ENCODE peak calls at places on chromosomes 2 and 18, in eight cellular contexts. One of them, this sample, is unnamed.

GRCh38 chr2:95353055-95353575 is 49.4 kb upstream of the FAHD2A start:
- DNase-seq in fibroblast of mammary gland: no peak
- DNase-seq in right lobe of liver: peak
- DNase-seq in MM.1S: no peak
- DNase-seq in WTC11: no peak
- DNase-seq in left ventricle myocardium inferior: no peak
- DNase-seq in cardiac muscle cell: no peak
- DNase-seq in upper lobe of right lung: no peak
- DNase-seq in this sample: no peak

GRCh38 chr18:3457261-3457724 is 7.3 kb downstream of the TGIF1 start:
- DNase-seq in fibroblast of mammary gland: no peak
- DNase-seq in right lobe of liver: no peak
- DNase-seq in MM.1S: no peak
- DNase-seq in WTC11: no peak
- DNase-seq in left ventricle myocardium inferior: no peak
- DNase-seq in cardiac muscle cell: no peak
- DNase-seq in upper lobe of right lung: no peak
- DNase-seq in this sample: no peak

GRCh38 chr2:43049836-43050796 is 176.3 kb downstream of the ZFP36L2 start:
- DNase-seq in fibroblast of mammary gland: no peak
- DNase-seq in right lobe of liver: no peak
- DNase-seq in MM.1S: no peak
- DNase-seq in WTC11: peak
- DNase-seq in left ventricle myocardium inferior: no peak
- DNase-seq in cardiac muscle cell: no peak
- DNase-seq in upper lobe of right lung: peak
- DNase-seq in this sample: peak

GRCh38 chr2:138356178-138356577 is 145.4 kb upstream of the SPOPL start:
- DNase-seq in fibroblast of mammary gland: peak
- DNase-seq in right lobe of liver: peak
- DNase-seq in MM.1S: no peak
- DNase-seq in WTC11: no peak
- DNase-seq in left ventricle myocardium inferior: no peak
- DNase-seq in cardiac muscle cell: no peak
- DNase-seq in upper lobe of right lung: no peak
- DNase-seq in this sample: no peak

GRCh38 chr2:63872571-63873328 is 31.1 kb downstream of the UGP2 start:
- DNase-seq in fibroblast of mammary gland: no peak
- DNase-seq in right lobe of liver: no peak
- DNase-seq in MM.1S: no peak
- DNase-seq in WTC11: no peak
- DNase-seq in left ventricle myocardium inferior: no peak
- DNase-seq in cardiac muscle cell: peak
- DNase-seq in upper lobe of right lung: no peak
- DNase-seq in this sample: no peak

GRCh38 chr2:166333809-166334208 is 41.9 kb downstream of the SCN9A start:
- DNase-seq in fibroblast of mammary gland: peak
- DNase-seq in right lobe of liver: no peak
- DNase-seq in MM.1S: no peak
- DNase-seq in WTC11: no peak
- DNase-seq in left ventricle myocardium inferior: no peak
- DNase-seq in cardiac muscle cell: no peak
- DNase-seq in upper lobe of right lung: no peak
- DNase-seq in this sample: no peak

GRCh38 chr18:22342625-22343024 is 75.1 kb downstream of the CTAGE1 start:
- DNase-seq in fibroblast of mammary gland: peak
- DNase-seq in right lobe of liver: no peak
- DNase-seq in MM.1S: no peak
- DNase-seq in WTC11: no peak
- DNase-seq in left ventricle myocardium inferior: no peak
- DNase-seq in cardiac muscle cell: peak
- DNase-seq in upper lobe of right lung: peak
- DNase-seq in this sample: peak

GRCh38 chr2:140376686-140377085 is 1596.5 kb upstream of the NXPH2 start:
- DNase-seq in fibroblast of mammary gland: no peak
- DNase-seq in right lobe of liver: no peak
- DNase-seq in MM.1S: no peak
- DNase-seq in WTC11: peak
- DNase-seq in left ventricle myocardium inferior: no peak
- DNase-seq in cardiac muscle cell: no peak
- DNase-seq in upper lobe of right lung: no peak
- DNase-seq in this sample: no peak

GRCh38 chr2:69436594-69436936 is 670 bp downstream of the NFU1 start:
- DNase-seq in fibroblast of mammary gland: peak
- DNase-seq in right lobe of liver: no peak
- DNase-seq in MM.1S: peak
- DNase-seq in WTC11: no peak
- DNase-seq in left ventricle myocardium inferior: no peak
- DNase-seq in cardiac muscle cell: no peak
- DNase-seq in upper lobe of right lung: no peak
- DNase-seq in this sample: peak

GRCh38 chr2:238739668-238740067 is 108.2 kb upstream of the TWIST2 start:
- DNase-seq in fibroblast of mammary gland: no peak
- DNase-seq in right lobe of liver: no peak
- DNase-seq in MM.1S: no peak
- DNase-seq in WTC11: no peak
- DNase-seq in left ventricle myocardium inferior: no peak
- DNase-seq in cardiac muscle cell: no peak
- DNase-seq in upper lobe of right lung: no peak
- DNase-seq in this sample: peak

GRCh38 chr2:218386505-218387368 is 4.7 kb downstream of the SLC11A1 start:
- DNase-seq in fibroblast of mammary gland: no peak
- DNase-seq in right lobe of liver: no peak
- DNase-seq in MM.1S: no peak
- DNase-seq in WTC11: no peak
- DNase-seq in left ventricle myocardium inferior: no peak
- DNase-seq in cardiac muscle cell: no peak
- DNase-seq in upper lobe of right lung: no peak
- DNase-seq in this sample: no peak

GRCh38 chr2:217820066-217820819 is 182.6 kb downstream of the TNS1 start:
- DNase-seq in fibroblast of mammary gland: no peak
- DNase-seq in right lobe of liver: no peak
- DNase-seq in MM.1S: no peak
- DNase-seq in WTC11: no peak
- DNase-seq in left ventricle myocardium inferior: no peak
- DNase-seq in cardiac muscle cell: no peak
- DNase-seq in upper lobe of right lung: no peak
- DNase-seq in this sample: no peak

GRCh38 chr2:28400434-28400833 is 7.8 kb downstream of the FOSL2 start:
- DNase-seq in fibroblast of mammary gland: no peak
- DNase-seq in right lobe of liver: peak
- DNase-seq in MM.1S: no peak
- DNase-seq in WTC11: no peak
- DNase-seq in left ventricle myocardium inferior: no peak
- DNase-seq in cardiac muscle cell: no peak
- DNase-seq in upper lobe of right lung: no peak
- DNase-seq in this sample: no peak

GRCh38 chr2:233049194-233049761 is 10.9 kb upstream of the INPP5D start:
- DNase-seq in fibroblast of mammary gland: no peak
- DNase-seq in right lobe of liver: no peak
- DNase-seq in MM.1S: no peak
- DNase-seq in WTC11: no peak
- DNase-seq in left ventricle myocardium inferior: no peak
- DNase-seq in cardiac muscle cell: no peak
- DNase-seq in upper lobe of right lung: peak
- DNase-seq in this sample: no peak

GRCh38 chr2:100275200-100275589 is 47.1 kb downstream of the LONRF2 start:
- DNase-seq in fibroblast of mammary gland: no peak
- DNase-seq in right lobe of liver: no peak
- DNase-seq in MM.1S: no peak
- DNase-seq in WTC11: no peak
- DNase-seq in left ventricle myocardium inferior: no peak
- DNase-seq in cardiac muscle cell: no peak
- DNase-seq in upper lobe of right lung: no peak
- DNase-seq in this sample: no peak

GRCh38 chr2:29226375-29226774 is 111.2 kb downstream of the CLIP4 start:
- DNase-seq in fibroblast of mammary gland: no peak
- DNase-seq in right lobe of liver: no peak
- DNase-seq in MM.1S: no peak
- DNase-seq in WTC11: no peak
- DNase-seq in left ventricle myocardium inferior: no peak
- DNase-seq in cardiac muscle cell: no peak
- DNase-seq in upper lobe of right lung: no peak
- DNase-seq in this sample: no peak

DNA sequence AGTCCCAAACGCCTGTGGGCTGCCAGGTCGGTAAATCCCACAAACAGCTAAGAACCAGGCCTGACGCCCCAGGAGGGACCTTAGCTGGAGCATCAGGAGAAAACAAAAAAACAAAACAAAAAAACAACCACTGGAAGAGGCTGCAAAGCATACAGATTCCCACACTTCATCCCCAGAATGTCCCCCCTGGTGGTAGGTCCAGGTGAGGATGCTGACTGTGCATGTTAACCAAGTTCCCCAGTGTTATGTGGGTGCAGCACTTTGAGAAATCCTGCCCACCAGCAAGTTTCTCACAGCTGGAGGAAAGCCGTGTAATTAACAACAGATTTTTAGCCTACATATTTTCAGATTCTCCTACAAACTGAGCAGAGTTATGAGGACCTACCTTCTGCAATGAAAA is 15.1 kb downstream of the ST3GAL5 start:
- DNase-seq in fibroblast of mammary gland: no peak
- DNase-seq in right lobe of liver: no peak
- DNase-seq in MM.1S: no peak
- DNase-seq in WTC11: peak
- DNase-seq in left ventricle myocardium inferior: no peak
- DNase-seq in cardiac muscle cell: no peak
- DNase-seq in upper lobe of right lung: no peak
- DNase-seq in this sample: peak
- TF ChIP-seq CTCF in fibroblast of mammary gland: peak
- TF ChIP-seq CTCF in right lobe of liver: no peak
- TF ChIP-seq CTCF in MM.1S: no peak
- TF ChIP-seq CTCF in WTC11: no peak
- TF ChIP-seq CTCF in left ventricle myocardium inferior: peak
- TF ChIP-seq CTCF in cardiac muscle cell: peak
- TF ChIP-seq CTCF in upper lobe of right lung: no peak
- TF ChIP-seq CTCF in this sample: peak

DNA sequence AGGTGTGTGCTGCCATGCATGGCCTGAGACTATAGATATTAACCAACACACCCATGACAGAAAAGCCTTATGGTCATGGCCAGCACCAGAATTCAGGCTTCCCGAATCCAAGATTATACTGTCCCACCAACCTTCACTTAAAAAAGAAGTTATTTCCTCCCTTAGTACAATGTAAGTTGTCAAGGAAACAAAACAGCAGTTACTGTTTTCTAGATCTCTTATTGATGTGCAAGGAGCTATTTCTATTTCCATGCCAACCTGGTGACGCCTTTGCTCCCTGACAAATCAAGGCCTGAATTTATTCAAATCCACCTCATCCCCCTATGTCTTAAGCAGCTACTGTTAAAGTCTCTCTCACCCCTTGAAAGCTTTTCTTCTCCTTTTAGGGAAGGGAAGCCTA is 249.3 kb downstream of the ZNF521 start:
- DNase-seq in fibroblast of mammary gland: no peak
- DNase-seq in right lobe of liver: no peak
- DNase-seq in MM.1S: no peak
- DNase-seq in WTC11: no peak
- DNase-seq in left ventricle myocardium inferior: no peak
- DNase-seq in cardiac muscle cell: no peak
- DNase-seq in upper lobe of right lung: no peak
- DNase-seq in this sample: no peak
- TF ChIP-seq CTCF in fibroblast of mammary gland: no peak
- TF ChIP-seq CTCF in right lobe of liver: no peak
- TF ChIP-seq CTCF in MM.1S: no peak
- TF ChIP-seq CTCF in WTC11: no peak
- TF ChIP-seq CTCF in left ventricle myocardium inferior: no peak
- TF ChIP-seq CTCF in cardiac muscle cell: no peak
- TF ChIP-seq CTCF in upper lobe of right lung: no peak
- TF ChIP-seq CTCF in this sample: no peak

GRCh38 chr2:197363998-197364397 is 53.4 kb upstream of the ANKRD44 start:
- DNase-seq in fibroblast of mammary gland: no peak
- DNase-seq in right lobe of liver: no peak
- DNase-seq in MM.1S: no peak
- DNase-seq in WTC11: no peak
- DNase-seq in left ventricle myocardium inferior: no peak
- DNase-seq in cardiac muscle cell: no peak
- DNase-seq in upper lobe of right lung: no peak
- DNase-seq in this sample: no peak

GRCh38 chr2:197358927-197359326 is 48.3 kb upstream of the ANKRD44 start:
- DNase-seq in fibroblast of mammary gland: peak
- DNase-seq in right lobe of liver: no peak
- DNase-seq in MM.1S: no peak
- DNase-seq in WTC11: no peak
- DNase-seq in left ventricle myocardium inferior: no peak
- DNase-seq in cardiac muscle cell: no peak
- DNase-seq in upper lobe of right lung: no peak
- DNase-seq in this sample: peak

GRCh38 chr2:197357986-197358385 is 47.4 kb upstream of the ANKRD44 start:
- DNase-seq in fibroblast of mammary gland: no peak
- DNase-seq in right lobe of liver: no peak
- DNase-seq in MM.1S: no peak
- DNase-seq in WTC11: no peak
- DNase-seq in left ventricle myocardium inferior: no peak
- DNase-seq in cardiac muscle cell: no peak
- DNase-seq in upper lobe of right lung: no peak
- DNase-seq in this sample: no peak

GRCh38 chr2:197360744-197361156 is 50.2 kb upstream of the ANKRD44 start:
- DNase-seq in fibroblast of mammary gland: peak
- DNase-seq in right lobe of liver: no peak
- DNase-seq in MM.1S: no peak
- DNase-seq in WTC11: no peak
- DNase-seq in left ventricle myocardium inferior: no peak
- DNase-seq in cardiac muscle cell: no peak
- DNase-seq in upper lobe of right lung: no peak
- DNase-seq in this sample: peak

DNA sequence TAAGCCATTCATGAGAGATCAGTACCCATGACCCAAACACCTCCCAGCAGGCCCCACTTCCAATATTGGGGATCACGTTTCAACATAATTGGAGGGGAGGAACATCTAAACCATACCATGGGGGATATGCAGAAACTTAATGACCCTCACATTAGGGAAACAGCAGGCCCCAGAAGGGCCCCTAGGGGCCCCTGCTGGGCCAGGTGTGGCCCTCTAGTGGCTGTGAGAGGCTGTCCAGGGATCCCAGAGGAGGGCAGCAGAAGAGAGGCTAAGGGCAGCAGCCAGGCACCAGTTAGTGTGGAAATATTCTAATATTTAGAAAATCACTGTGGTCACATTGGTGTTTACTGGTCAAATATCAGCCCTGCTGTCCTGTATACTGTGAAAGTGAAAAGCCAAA is 49.3 kb upstream of the ANKRD44 start:
- DNase-seq in fibroblast of mammary gland: no peak
- DNase-seq in right lobe of liver: no peak
- DNase-seq in MM.1S: no peak
- DNase-seq in WTC11: peak
- DNase-seq in left ventricle myocardium inferior: no peak
- DNase-seq in cardiac muscle cell: no peak
- DNase-seq in upper lobe of right lung: no peak
- DNase-seq in this sample: no peak
- TF ChIP-seq CTCF in fibroblast of mammary gland: peak
- TF ChIP-seq CTCF in right lobe of liver: no peak
- TF ChIP-seq CTCF in MM.1S: peak
- TF ChIP-seq CTCF in WTC11: peak
- TF ChIP-seq CTCF in left ventricle myocardium inferior: no peak
- TF ChIP-seq CTCF in cardiac muscle cell: no peak
- TF ChIP-seq CTCF in upper lobe of right lung: peak
- TF ChIP-seq CTCF in this sample: no peak

DNA sequence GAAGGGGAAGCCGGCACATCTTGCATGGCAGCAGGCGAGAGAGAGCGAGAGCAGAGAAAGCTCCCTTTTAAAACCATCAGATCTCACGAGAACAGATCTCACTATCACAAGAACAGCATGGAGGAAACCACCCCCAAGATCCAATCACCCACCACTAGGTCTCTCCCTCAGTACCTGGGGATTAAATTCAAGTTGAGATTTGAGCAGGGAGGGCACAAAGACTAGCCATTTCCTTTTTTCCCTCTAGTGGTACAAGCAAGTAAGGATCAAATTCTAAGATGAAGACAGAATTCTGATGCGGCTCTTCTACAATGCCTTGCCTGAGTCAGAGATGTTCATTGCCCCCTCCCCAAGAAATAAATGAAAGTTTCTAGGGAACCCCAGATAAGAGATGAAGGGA is 45.6 kb upstream of the ANKRD44 start:
- DNase-seq in fibroblast of mammary gland: no peak
- DNase-seq in right lobe of liver: no peak
- DNase-seq in MM.1S: peak
- DNase-seq in WTC11: no peak
- DNase-seq in left ventricle myocardium inferior: no peak
- DNase-seq in cardiac muscle cell: no peak
- DNase-seq in upper lobe of right lung: no peak
- DNase-seq in this sample: peak
- TF ChIP-seq CTCF in fibroblast of mammary gland: peak
- TF ChIP-seq CTCF in right lobe of liver: peak
- TF ChIP-seq CTCF in MM.1S: peak
- TF ChIP-seq CTCF in WTC11: no peak
- TF ChIP-seq CTCF in left ventricle myocardium inferior: peak
- TF ChIP-seq CTCF in cardiac muscle cell: peak
- TF ChIP-seq CTCF in upper lobe of right lung: peak
- TF ChIP-seq CTCF in this sample: no peak

This sample was measured in activated CD8-positive, alpha-beta T cell treated with anti-CD3 and anti-CD28 coated beads for 36 hours.